ENCODE peak calls at places on chromosome 14, in seven cellular contexts. R, A, V, Y, C, L and P are unnamed samples.

GRCh38 chr14:49424436-49425331 is 161.5 kb downstream of the RPS29 start:
- DNase-seq in R (no peak), A (no peak), V (no peak), Y (no peak), C (no peak), L (no peak), P (no peak)

GRCh38 chr14:24780278-24780677 is 146.3 kb upstream of the GZMB start:
- DNase-seq in R (no peak), A (no peak), V (no peak), Y (no peak), C (no peak), L (no peak), P (no peak)

GRCh38 chr14:104797112-104798044 is 1.8 kb upstream of the AKT1 start:
- DNase-seq in R (no peak), A (peak), V (no peak), Y (no peak), C (no peak), L (peak), P (no peak)

GRCh38 chr14:31926123-31926522 is 151.0 kb upstream of the ARHGAP5 start:
- DNase-seq in R (no peak), A (no peak), V (peak), Y (no peak), C (no peak), L (no peak), P (peak)

GRCh38 chr14:99821519-99822165 is 28.4 kb downstream of the EML1 start:
- DNase-seq in R (no peak), A (no peak), V (peak), Y (no peak), C (no peak), L (peak), P (peak)

GRCh38 chr14:54108481-54109471 is 152.2 kb upstream of the BMP4 start:
- DNase-seq in R (no peak), A (no peak), V (peak), Y (no peak), C (no peak), L (no peak), P (peak)

GRCh38 chr14:72503696-72504368 is 390.1 kb downstream of the DPF3 start:
- DNase-seq in R (no peak), A (no peak), V (peak), Y (no peak), C (no peak), L (no peak), P (peak)

GRCh38 chr14:78543433-78543832 is 373.3 kb downstream of the NRXN3 start:
- DNase-seq in R (no peak), A (no peak), V (no peak), Y (no peak), C (no peak), L (no peak), P (no peak)

GRCh38 chr14:100885196-100886030 is 18.1 kb downstream of the RTL1 start:
- DNase-seq in R (no peak), A (no peak), V (no peak), Y (no peak), C (no peak), L (no peak), P (no peak)

GRCh38 chr14:105700622-105701288 is 174.4 kb downstream of the TMEM121 start:
- DNase-seq in R (no peak), A (no peak), V (no peak), Y (peak), C (no peak), L (no peak), P (no peak)

GRCh38 chr14:23078692-23079116 is 16.2 kb downstream of the ACIN1 start:
- DNase-seq in R (peak), A (no peak), V (peak), Y (no peak), C (no peak), L (no peak), P (peak)

GRCh38 chr14:25132094-25132493 is 82.1 kb upstream of the STXBP6 start:
- DNase-seq in R (no peak), A (no peak), V (no peak), Y (no peak), C (no peak), L (no peak), P (no peak)

GRCh38 chr14:96126339-96126770 is 78.3 kb upstream of the BDKRB2 start:
- DNase-seq in R (no peak), A (no peak), V (peak), Y (peak), C (no peak), L (no peak), P (no peak)

GRCh38 chr14:51653855-51654548 is 2.3 kb downstream of the FRMD6 start:
- DNase-seq in R (no peak), A (no peak), V (peak), Y (no peak), C (no peak), L (no peak), P (peak)

GRCh38 chr14:34180428-34180827 is 229.6 kb upstream of the EGLN3 start:
- DNase-seq in R (no peak), A (no peak), V (no peak), Y (no peak), C (no peak), L (no peak), P (no peak)

GRCh38 chr14:23442721-23443356 is 7.4 kb upstream of the MYH7 start:
- DNase-seq in R (no peak), A (no peak), V (no peak), Y (peak), C (no peak), L (no peak), P (no peak)

GRCh38 chr14:72850360-72850759 is 43.5 kb downstream of the DPF3 start:
- DNase-seq in R (no peak), A (no peak), V (no peak), Y (no peak), C (no peak), L (no peak), P (no peak)

GRCh38 chr14:39038542-39038941 is 64.5 kb downstream of the SEC23A start:
- DNase-seq in R (no peak), A (no peak), V (no peak), Y (no peak), C (no peak), L (no peak), P (no peak)

GRCh38 chr14:75204106-75204505 is 27.7 kb upstream of the TMED10 start:
- DNase-seq in R (no peak), A (no peak), V (no peak), Y (no peak), C (no peak), L (no peak), P (no peak)

GRCh38 chr14:47278233-47278842 is 397.1 kb downstream of the MDGA2 start:
- DNase-seq in R (no peak), A (no peak), V (no peak), Y (peak), C (peak), L (peak), P (peak)
- TF ChIP-seq CTCF in R (peak), A (peak), V (peak), Y (peak), C (peak), L (peak), P (peak)

GRCh38 chr14:103695331-103696026 is 19.8 kb downstream of the XRCC3 start:
- DNase-seq in R (no peak), A (no peak), V (no peak), Y (no peak), C (no peak), L (no peak), P (no peak)
- TF ChIP-seq CTCF in R (no peak), A (no peak), V (no peak), Y (no peak), C (no peak), L (no peak), P (no peak)

DNA sequence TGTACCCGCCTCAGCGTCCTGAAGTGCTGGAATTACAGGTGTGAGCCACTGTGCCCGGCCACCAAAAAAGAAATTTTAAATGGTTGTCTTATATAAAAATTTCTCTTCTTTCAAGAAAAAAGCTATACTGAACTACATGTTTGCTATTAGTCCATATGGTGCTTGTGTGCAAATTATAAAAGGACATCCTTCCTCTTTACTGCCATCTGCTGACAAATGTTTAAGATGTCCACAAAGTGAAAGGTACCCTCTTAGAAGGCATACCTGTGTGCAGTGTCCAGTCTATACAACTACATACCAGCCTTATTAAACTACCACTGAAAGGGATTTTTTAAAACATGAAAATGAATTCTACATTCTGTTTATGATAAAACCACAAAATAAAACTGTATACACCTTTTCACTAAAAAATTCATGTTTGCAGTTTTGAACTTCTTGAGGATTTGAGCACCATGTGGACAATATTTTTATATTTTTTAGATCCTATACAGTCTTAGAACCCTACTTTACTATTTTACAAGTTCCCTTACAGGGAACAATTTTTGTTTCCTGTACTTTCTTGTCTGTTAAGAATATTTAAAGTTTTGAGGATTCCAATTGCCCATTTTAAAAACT is 32.8 kb upstream of the TOMM20L start:
- DNase-seq in R (no peak), A (no peak), V (peak), Y (no peak), C (no peak), L (no peak), P (peak)
- TF ChIP-seq CTCF in R (no peak), A (peak), V (peak), Y (peak), C (peak), L (peak), P (peak)

GRCh38 chr14:22012452-22012851 is 338.8 kb upstream of the OR4E1 start:
- DNase-seq in R (no peak), A (no peak), V (no peak), Y (no peak), C (no peak), L (no peak), P (no peak)
- TF ChIP-seq CTCF in R (no peak), A (no peak), V (no peak), Y (no peak), C (no peak), L (no peak), P (no peak)

GRCh38 chr14:73949752-73950734 is at the start of the genes COQ6 and FAM161B:
- DNase-seq in R (peak), A (peak), V (peak), Y (peak), C (peak), L (peak), P (peak)
- TF ChIP-seq CTCF in R (no peak), A (no peak), V (peak), Y (no peak), C (peak), L (no peak), P (no peak)

GRCh38 chr14:69581316-69581935 is 6.8 kb upstream of the CCDC177 start:
- DNase-seq in R (no peak), A (no peak), V (no peak), Y (no peak), C (no peak), L (no peak), P (no peak)
- TF ChIP-seq CTCF in R (no peak), A (no peak), V (no peak), Y (no peak), C (no peak), L (no peak), P (no peak)

DNA sequence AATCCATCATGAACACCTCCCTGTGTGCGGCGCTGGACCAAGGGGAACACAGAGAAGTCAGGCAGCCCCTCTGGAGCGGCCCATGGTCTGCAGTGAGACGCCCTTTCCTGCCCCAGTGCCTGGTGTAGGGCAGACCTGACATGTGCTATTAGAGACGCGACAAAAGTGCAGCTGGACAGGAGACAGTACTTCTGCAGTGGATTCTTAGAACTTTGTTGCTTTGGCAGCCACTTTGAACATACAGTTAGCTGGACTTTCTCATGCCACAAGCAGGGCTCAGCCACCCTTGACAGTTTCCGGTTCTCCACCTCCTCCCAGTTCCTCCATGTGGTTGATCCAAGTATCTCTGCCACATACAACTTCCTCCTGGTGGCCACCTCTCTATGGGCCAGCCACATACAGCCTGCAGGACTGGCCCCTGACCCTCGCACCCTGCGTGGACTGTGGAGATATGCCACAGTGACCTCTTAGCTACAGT is 45.9 kb downstream of the LGMN start:
- DNase-seq in R (no peak), A (no peak), V (no peak), Y (no peak), C (no peak), L (no peak), P (no peak)
- TF ChIP-seq CTCF in R (no peak), A (no peak), V (no peak), Y (no peak), C (no peak), L (no peak), P (no peak)